ENCODE peak calls at places on chromosomes 12 and 14, in five cellular contexts. Q is nephron progenitor cell, I is colonic mucosa, E is H9, B is cardiac fibroblast. O is an unnamed sample.

GRCh38 chr12:24617471-24617870 is 331.4 kb downstream of the BCAT1 start:
- DNase-seq in Q (no peak), I (no peak), E (no peak), B (peak), O (no peak)

GRCh38 chr14:70955543-70956480 is 48.6 kb downstream of the PCNX1 start:
- DNase-seq in Q (no peak), I (no peak), E (no peak), B (peak), O (no peak)

GRCh38 chr12:3316776-3317480 is 174.1 kb upstream of the PRMT8 start:
- DNase-seq in Q (no peak), I (no peak), E (no peak), B (no peak), O (no peak)

GRCh38 chr12:46259071-46259470 is 9.8 kb downstream of the SLC38A1 start:
- DNase-seq in Q (no peak), I (no peak), E (no peak), B (no peak), O (no peak)

GRCh38 chr14:33589334-33589733 is 361.5 kb downstream of the EGLN3 start:
- DNase-seq in Q (no peak), I (no peak), E (no peak), B (peak), O (no peak)

GRCh38 chr12:110704750-110705149 is 15.8 kb upstream of the HVCN1 start:
- DNase-seq in Q (no peak), I (no peak), E (peak), B (no peak), O (no peak)

GRCh38 chr14:61452452-61452851 is 131.1 kb downstream of the PRKCH start:
- DNase-seq in Q (no peak), I (no peak), E (no peak), B (no peak), O (no peak)

GRCh38 chr12:34395056-34396005 is 373.0 kb downstream of the ALG10 start:
- DNase-seq in Q (no peak), I (peak), E (peak), B (no peak), O (peak)

GRCh38 chr12:3646561-3647241 is 106.2 kb downstream of the CRACR2A start:
- DNase-seq in Q (no peak), I (no peak), E (no peak), B (peak), O (no peak)

GRCh38 chr12:81207173-81207572 is 129.3 kb downstream of the ACSS3 start:
- DNase-seq in Q (no peak), I (no peak), E (no peak), B (no peak), O (no peak)

GRCh38 chr14:71384007-71384605 is 476.8 kb downstream of the PCNX1 start:
- DNase-seq in Q (no peak), I (no peak), E (no peak), B (no peak), O (no peak)

GRCh38 chr12:38886064-38886463 is 19.3 kb downstream of the CPNE8 start:
- DNase-seq in Q (no peak), I (peak), E (no peak), B (peak), O (no peak)

GRCh38 chr12:42145552-42146215 is 1.0 kb upstream of the GXYLT1 start:
- DNase-seq in Q (no peak), I (peak), E (peak), B (no peak), O (no peak)

GRCh38 chr14:58812050-58812690 is 174.4 kb downstream of the DACT1 start:
- DNase-seq in Q (no peak), I (no peak), E (no peak), B (no peak), O (no peak)

GRCh38 chr12:132904718-132905328 is 17.4 kb upstream of the CHFR start:
- DNase-seq in Q (peak), I (peak), E (peak), B (peak), O (no peak)

GRCh38 chr12:64172143-64172970 is 49.7 kb downstream of the KICS2 start:
- DNase-seq in Q (no peak), I (no peak), E (no peak), B (no peak), O (no peak)

GRCh38 chr12:118055865-118056773 is 4.9 kb downstream of the WSB2 start:
- DNase-seq in Q (no peak), I (no peak), E (no peak), B (no peak), O (no peak)

GRCh38 chr14:35201066-35201465 is 78.7 kb downstream of the PRORP start:
- DNase-seq in Q (no peak), I (no peak), E (no peak), B (no peak), O (no peak)

GRCh38 chr12:42450248-42450647 is 124.3 kb downstream of the PPHLN1 start:
- DNase-seq in Q (no peak), I (no peak), E (no peak), B (peak), O (no peak)

GRCh38 chr12:105228494-105228893 is 7.5 kb downstream of the APPL2 start:
- DNase-seq in Q (no peak), I (no peak), E (no peak), B (peak), O (no peak)

GRCh38 chr14:103217538-103217937 is 94.3 kb downstream of the TNFAIP2 start:
- DNase-seq in Q (no peak), I (no peak), E (no peak), B (no peak), O (no peak)

GRCh38 chr12:30679250-30679649 is 16.4 kb downstream of the IPO8 start:
- DNase-seq in Q (no peak), I (no peak), E (no peak), B (no peak), O (no peak)

GRCh38 chr12:56983386-56983785 is 23.0 kb downstream of the ZBTB39 start:
- DNase-seq in Q (no peak), I (no peak), E (no peak), B (no peak), O (peak)

GRCh38 chr12:64680235-64680634 is 69.9 kb downstream of the RASSF3 start:
- DNase-seq in Q (no peak), I (peak), E (no peak), B (no peak), O (no peak)

GRCh38 chr12:122523280-122523679 is 3.5 kb downstream of the RSRC2 start:
- DNase-seq in Q (no peak), I (no peak), E (no peak), B (peak), O (no peak)

GRCh38 chr12:47835831-47836155 is 16.1 kb upstream of the HDAC7 start:
- DNase-seq in Q (no peak), I (no peak), E (peak), B (no peak), O (no peak)

GRCh38 chr12:51631591-51631990 is 40.6 kb downstream of the SCN8A start:
- DNase-seq in Q (no peak), I (no peak), E (no peak), B (peak), O (no peak)

GRCh38 chr12:42421844-42422779 is 96.1 kb downstream of the PPHLN1 start:
- DNase-seq in Q (no peak), I (no peak), E (no peak), B (peak), O (no peak)

GRCh38 chr14:103230021-103230420 is 104.0 kb upstream of the EIF5 start:
- DNase-seq in Q (no peak), I (no peak), E (no peak), B (no peak), O (no peak)

GRCh38 chr12:84508325-84508861 is 404.2 kb downstream of the SLC6A15 start:
- DNase-seq in Q (peak), I (peak), E (peak), B (peak), O (no peak)

GRCh38 chr12:65529771-65530435 is 251.4 kb downstream of the MSRB3 start:
- DNase-seq in Q (no peak), I (no peak), E (no peak), B (no peak), O (peak)

GRCh38 chr14:77849711-77850110 is 49.8 kb downstream of the ADCK1 start:
- DNase-seq in Q (no peak), I (no peak), E (no peak), B (peak), O (no peak)

GRCh38 chr12:53214221-53214620 is 7.2 kb upstream of the ITGB7 start:
- DNase-seq in Q (no peak), I (no peak), E (no peak), B (no peak), O (no peak)

GRCh38 chr12:53213348-53213747 is 6.3 kb upstream of the ITGB7 start:
- DNase-seq in Q (peak), I (peak), E (peak), B (peak), O (peak)

GRCh38 chr12:53210843-53211242 is 3.8 kb upstream of the ITGB7 start:
- DNase-seq in Q (no peak), I (no peak), E (no peak), B (no peak), O (no peak)

GRCh38 chr12:53212931-53213330 is 5.9 kb upstream of the ITGB7 start:
- DNase-seq in Q (no peak), I (no peak), E (no peak), B (no peak), O (no peak)

DNA sequence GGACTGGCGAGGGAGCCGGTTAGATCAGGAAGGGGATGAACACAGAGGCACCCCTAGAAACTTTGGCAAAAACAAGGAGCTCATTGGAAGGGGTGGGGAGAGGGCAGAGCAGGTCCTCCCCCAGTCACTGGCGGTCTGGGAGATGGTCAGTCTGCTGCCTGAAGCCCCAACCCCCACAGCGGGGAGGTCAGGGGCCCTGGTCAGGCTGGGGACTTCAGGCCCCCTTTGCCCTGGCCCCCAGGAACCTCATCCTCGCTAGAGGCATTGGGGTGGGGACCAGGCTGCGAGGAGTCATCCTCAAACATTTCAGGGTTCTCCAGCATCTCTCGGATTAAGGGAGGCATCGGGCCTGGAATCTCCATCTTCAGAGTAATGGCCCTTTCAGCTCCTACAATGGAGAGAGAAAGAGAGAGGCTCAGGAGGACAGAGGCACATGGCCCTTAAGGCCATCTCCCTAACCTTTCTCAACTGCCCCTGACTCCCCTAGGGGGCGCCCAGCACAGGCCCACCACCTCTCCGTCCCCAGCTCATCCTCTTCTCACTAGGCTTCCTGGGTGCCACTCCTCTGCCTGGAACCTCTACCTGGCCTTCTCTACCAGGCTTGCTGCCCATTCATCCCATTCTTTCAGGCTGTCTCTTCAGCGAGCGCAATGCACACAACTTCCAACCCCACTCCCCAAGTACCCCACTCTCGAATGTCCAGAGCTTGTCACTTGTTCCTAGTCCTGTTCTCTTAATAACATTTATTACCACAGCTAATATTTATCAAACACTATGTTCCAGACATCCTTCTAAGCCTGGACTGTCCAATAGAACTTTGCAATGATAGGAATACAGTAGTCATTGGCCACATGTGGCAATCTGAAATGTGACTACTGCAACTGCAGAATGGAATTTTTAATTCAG is 4.7 kb upstream of the ITGB7 start:
- DNase-seq in Q (no peak), I (no peak), E (peak), B (no peak), O (no peak)
- TF ChIP-seq CTCF in Q (peak), I (no peak), E (peak), B (peak), O (peak)

GRCh38 chr14:52729925-52730707 is at the start of gene STYX:
- DNase-seq in Q (peak), I (peak), E (peak), B (peak), O (peak)
- TF ChIP-seq CTCF in Q (no peak), I (no peak), E (no peak), B (no peak), O (peak)

DNA sequence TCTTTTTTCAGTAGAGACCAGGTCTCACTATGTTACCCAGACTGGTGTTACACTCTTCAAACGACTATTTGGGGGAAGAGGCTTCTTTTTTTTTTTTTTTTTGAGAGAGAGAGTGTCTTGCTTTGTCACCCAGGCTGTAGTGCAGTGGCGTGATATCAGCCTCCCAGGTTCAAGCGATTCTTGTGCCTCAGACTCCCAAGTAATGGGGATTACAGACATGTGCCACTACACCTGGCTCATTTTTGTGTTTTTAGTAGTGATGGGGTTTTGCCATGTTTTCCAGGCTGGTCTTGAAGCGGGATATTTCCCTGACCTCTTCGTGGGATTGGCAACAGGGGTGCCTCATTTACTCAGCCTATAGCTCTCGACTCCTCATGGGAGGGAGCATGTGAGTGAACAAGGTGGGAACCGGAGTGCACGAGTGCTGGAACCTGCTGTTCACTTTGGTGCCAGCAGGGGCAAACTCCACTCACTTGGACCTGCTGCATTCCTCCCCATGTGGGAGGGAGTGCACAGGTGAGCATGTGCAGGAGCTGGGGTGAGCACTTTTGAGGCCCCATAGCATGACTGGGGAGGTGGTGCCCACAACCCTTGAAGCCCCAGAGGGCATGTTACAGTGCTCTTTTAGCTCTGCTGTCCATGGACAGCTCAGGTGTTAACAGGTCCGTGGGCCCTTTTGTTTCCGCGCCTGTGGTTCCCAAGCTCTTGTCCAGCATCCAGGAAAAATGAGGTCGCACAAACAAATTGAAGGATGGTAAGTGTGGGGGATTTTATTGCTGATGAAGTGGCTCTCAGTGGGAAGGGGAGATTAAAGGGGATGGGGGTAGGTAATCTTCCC is 79.1 kb upstream of the HECTD1 start:
- DNase-seq in Q (peak), I (no peak), E (peak), B (no peak), O (no peak)
- TF ChIP-seq CTCF in Q (peak), I (peak), E (peak), B (peak), O (peak)

GRCh38 chr12:55741978-55742377 is 944 bp upstream of the GDF11 start:
- DNase-seq in Q (no peak), I (no peak), E (no peak), B (no peak), O (no peak)

GRCh38 chr12:55742719-55743130 is at the start of gene GDF11:
- DNase-seq in Q (no peak), I (peak), E (peak), B (peak), O (peak)

GRCh38 chr12:55745361-55746146 is 2.6 kb downstream of the GDF11 start:
- DNase-seq in Q (peak), I (no peak), E (peak), B (no peak), O (no peak)

GRCh38 chr12:55743967-55744931 is 1.3 kb downstream of the GDF11 start:
- DNase-seq in Q (peak), I (no peak), E (no peak), B (no peak), O (no peak)

GRCh38 chr12:55743131-55743921 is 404 bp downstream of the GDF11 start:
- DNase-seq in Q (peak), I (peak), E (peak), B (peak), O (no peak)
- TF ChIP-seq CTCF in Q (no peak), I (no peak), E (no peak), B (peak), O (peak)

GRCh38 chr12:91178139-91178561 is 4.5 kb downstream of the DCN start:
- DNase-seq in Q (no peak), I (no peak), E (no peak), B (peak), O (no peak)
- TF ChIP-seq CTCF in Q (peak), I (peak), E (peak), B (peak), O (peak)

GRCh38 chr14:69056389-69056788 is 77.3 kb upstream of the ACTN1 start:
- DNase-seq in Q (no peak), I (no peak), E (peak), B (no peak), O (no peak)
- TF ChIP-seq CTCF in Q (no peak), I (no peak), E (peak), B (no peak), O (peak)

O was measured in osteocyte.